ENCODE peak calls at places on chromosomes 6 and 20, in four cellular contexts. One of them, this sample, is unnamed.
A peak's percentile ranks its signal among the peaks of the same experiment; 100 is the strongest.

GRCh38 chr20:13554076-13554475 is 84.7 kb downstream of the TASP1 start:
- DNase-seq in MV-4-11: no peak
- DNase-seq in NB4: no peak
- DNase-seq in T-helper 2 cell: no peak
- DNase-seq in this sample: no peak

GRCh38 chr6:41640436-41640835 is 2.2 kb downstream of the MDFI start:
- DNase-seq in T-helper 2 cell: no peak
- DNase-seq in MV-4-11: no peak
- DNase-seq in NB4: peak; percentile 53
- DNase-seq in this sample: no peak

GRCh38 chr6:128806274-128806673 is 76.7 kb upstream of the LAMA2 start:
- DNase-seq in NB4: peak; percentile 52
- DNase-seq in T-helper 2 cell: no peak
- DNase-seq in MV-4-11: peak; percentile 65
- DNase-seq in this sample: no peak

GRCh38 chr20:17662333-17663039 is 19.6 kb downstream of the RRBP1 start:
- DNase-seq in T-helper 2 cell: no peak
- DNase-seq in NB4: peak; percentile 93
- DNase-seq in MV-4-11: peak; percentile 44
- DNase-seq in this sample: no peak

GRCh38 chr6:351011-351866 is 40.3 kb upstream of the IRF4 start:
- DNase-seq in MV-4-11: no peak
- DNase-seq in NB4: no peak
- DNase-seq in T-helper 2 cell: no peak
- DNase-seq in this sample: no peak

GRCh38 chr6:33568826-33569570 is 11.1 kb downstream of the BAK1 start:
- DNase-seq in T-helper 2 cell: no peak
- DNase-seq in NB4: no peak
- DNase-seq in MV-4-11: no peak
- DNase-seq in this sample: no peak

GRCh38 chr6:20564269-20564668 is 30.0 kb downstream of the CDKAL1 start:
- DNase-seq in MV-4-11: peak; percentile 15
- DNase-seq in NB4: peak; percentile 38
- DNase-seq in T-helper 2 cell: no peak
- DNase-seq in this sample: no peak

GRCh38 chr6:17281497-17282481 is 628 bp downstream of the RBM24 start:
- DNase-seq in T-helper 2 cell: no peak
- DNase-seq in MV-4-11: no peak
- DNase-seq in NB4: no peak
- DNase-seq in this sample: no peak

GRCh38 chr6:125637207-125637606 is 112.2 kb upstream of the HEY2 start:
- DNase-seq in NB4: no peak
- DNase-seq in MV-4-11: no peak
- DNase-seq in T-helper 2 cell: no peak
- DNase-seq in this sample: no peak

GRCh38 chr6:16821834-16822264 is 60.6 kb upstream of the ATXN1 start:
- DNase-seq in NB4: no peak
- DNase-seq in T-helper 2 cell: no peak
- DNase-seq in MV-4-11: no peak
- DNase-seq in this sample: no peak

GRCh38 chr6:3859878-3860552 is 10.8 kb downstream of the FAM50B start:
- DNase-seq in NB4: no peak
- DNase-seq in MV-4-11: no peak
- DNase-seq in T-helper 2 cell: no peak
- DNase-seq in this sample: no peak

GRCh38 chr6:129542705-129543104 is 167.3 kb downstream of the ARHGAP18 start:
- DNase-seq in T-helper 2 cell: no peak
- DNase-seq in NB4: no peak
- DNase-seq in MV-4-11: no peak
- DNase-seq in this sample: no peak

GRCh38 chr20:17699931-17700351 is at the start of gene BANF2:
- DNase-seq in NB4: no peak
- DNase-seq in T-helper 2 cell: no peak
- DNase-seq in MV-4-11: no peak
- DNase-seq in this sample: no peak

GRCh38 chr6:26032387-26033131 is 54.7 kb upstream of the HFE start:
- DNase-seq in MV-4-11: peak; percentile 73
- DNase-seq in T-helper 2 cell: no peak
- DNase-seq in NB4: peak; percentile 73
- DNase-seq in this sample: no peak

GRCh38 chr6:38241200-38241599 is 398.5 kb downstream of the BTBD9 start:
- DNase-seq in NB4: no peak
- DNase-seq in MV-4-11: no peak
- DNase-seq in T-helper 2 cell: no peak
- DNase-seq in this sample: no peak

GRCh38 chr6:33320315-33321181 is 3.0 kb upstream of the ZBTB22 start:
- DNase-seq in NB4: no peak
- DNase-seq in T-helper 2 cell: no peak
- DNase-seq in MV-4-11: no peak
- DNase-seq in this sample: no peak

GRCh38 chr6:21845018-21845417 is 251.5 kb downstream of the SOX4 start:
- DNase-seq in NB4: no peak
- DNase-seq in MV-4-11: no peak
- DNase-seq in T-helper 2 cell: no peak
- DNase-seq in this sample: peak; percentile 48

GRCh38 chr20:58466729-58467571 is 48.2 kb downstream of the APCDD1L start:
- DNase-seq in MV-4-11: no peak
- DNase-seq in T-helper 2 cell: no peak
- DNase-seq in NB4: no peak
- DNase-seq in this sample: no peak

GRCh38 chr20:54345301-54345724 is 130.1 kb upstream of the DOK5 start:
- DNase-seq in NB4: no peak
- DNase-seq in MV-4-11: peak; percentile 36
- DNase-seq in T-helper 2 cell: no peak
- DNase-seq in this sample: no peak

GRCh38 chr6:141393405-141394124 is 739.2 kb upstream of the GJE1 start:
- DNase-seq in NB4: no peak
- DNase-seq in MV-4-11: no peak
- DNase-seq in T-helper 2 cell: no peak
- DNase-seq in this sample: no peak

GRCh38 chr20:9119776-9120175 is 50.9 kb downstream of the PLCB4 start:
- DNase-seq in NB4: no peak
- DNase-seq in T-helper 2 cell: no peak
- DNase-seq in MV-4-11: peak; percentile 16
- DNase-seq in this sample: peak; percentile 39